ENCODE peak calls at places on chromosomes 6 and 20, in nine cellular contexts. B is breast epithelium, W is tibial artery, Y is HepG2, N is IMR-90, C is fibroblast of lung, H is A549, T is prostate gland, S is endothelial cell of umbilical vein. M is an unnamed sample. For H3K4me1, the result is how much of the 10 kb centered on the place peaks cover.

GRCh38 chr20:62142252-62143117 is 709 bp downstream of the PSMA7 start:
- DNase-seq in B (no peak), W (no peak), Y (no peak), N (no peak), C (no peak), H (no peak), T (no peak), S (peak), M (peak)

GRCh38 chr6:1792989-1793388 is 183.3 kb downstream of the FOXC1 start:
- DNase-seq in B (no peak), W (no peak), Y (peak), N (peak), C (no peak), H (peak), T (no peak), S (no peak), M (no peak)

GRCh38 chr20:38059832-38060231 is 26.3 kb downstream of the RPRD1B start:
- DNase-seq in B (no peak), W (no peak), Y (peak), N (no peak), C (no peak), H (no peak), T (peak), S (no peak), M (no peak)

GRCh38 chr20:24208652-24209051 is 220.1 kb upstream of the GGTLC1 start:
- DNase-seq in B (no peak), W (no peak), Y (peak), N (no peak), C (no peak), H (peak), T (no peak), S (no peak), M (peak)

GRCh38 chr6:113854531-113855499 is 2.3 kb upstream of the MARCKS start:
- DNase-seq in B (peak), W (peak), Y (peak), N (peak), C (peak), H (peak), T (peak), S (peak), M (peak)

GRCh38 chr6:24910331-24910849 is 25.4 kb downstream of the RIPOR2 start:
- DNase-seq in B (no peak), W (no peak), Y (no peak), N (no peak), C (peak), H (no peak), T (peak), S (no peak), M (peak)

GRCh38 chr6:114058435-114058834 is 87.5 kb upstream of the HDAC2 start:
- DNase-seq in B (no peak), W (no peak), Y (no peak), N (no peak), C (no peak), H (no peak), T (no peak), S (no peak), M (no peak)

GRCh38 chr20:2302369-2302768 is 6.6 kb downstream of the TGM3 start:
- DNase-seq in B (no peak), W (no peak), Y (peak), N (no peak), C (no peak), H (no peak), T (no peak), S (no peak), M (no peak)

GRCh38 chr6:43009124-43009523 is 4.6 kb downstream of the MEA1 start:
- DNase-seq in B (no peak), W (no peak), Y (peak), N (peak), C (peak), H (no peak), T (peak), S (peak), M (peak)

GRCh38 chr20:32829291-32830005 is 9.7 kb downstream of the MAPRE1 start:
- DNase-seq in B (no peak), W (no peak), Y (no peak), N (peak), C (peak), H (no peak), T (no peak), S (no peak), M (no peak)

GRCh38 chr6:32152414-32153251 is 894 bp upstream of the PRRT1 start:
- DNase-seq in B (no peak), W (no peak), Y (no peak), N (peak), C (peak), H (no peak), T (no peak), S (peak), M (peak)

GRCh38 chr6:35302604-35303218 is 5.1 kb downstream of the DEF6 start:
- DNase-seq in B (no peak), W (peak), Y (no peak), N (peak), C (peak), H (no peak), T (no peak), S (no peak), M (peak)

GRCh38 chr20:12956303-12956702 is 52.5 kb upstream of the SPTLC3 start:
- DNase-seq in B (no peak), W (no peak), Y (no peak), N (no peak), C (no peak), H (no peak), T (no peak), S (no peak), M (no peak)

GRCh38 chr6:125445054-125445453 is 143.3 kb upstream of the HDDC2 start:
- DNase-seq in B (no peak), W (peak), Y (no peak), N (no peak), C (no peak), H (no peak), T (no peak), S (no peak), M (no peak)

GRCh38 chr6:137982418-137983189 is 115.5 kb downstream of the TNFAIP3 start:
- DNase-seq in B (no peak), W (no peak), Y (no peak), N (no peak), C (no peak), H (no peak), T (no peak), S (no peak), M (no peak)

GRCh38 chr6:106163446-106163965 is 77.4 kb downstream of the PRDM1 start:
- DNase-seq in B (no peak), W (no peak), Y (no peak), N (peak), C (peak), H (no peak), T (no peak), S (no peak), M (peak)

GRCh38 chr20:62386383-62387218 is at the start of gene RPS21:
- DNase-seq in B (peak), W (peak), Y (peak), N (peak), C (peak), H (no peak), T (peak), S (peak), M (peak)

GRCh38 chr6:89952696-89953095 is 58.4 kb downstream of the GJA10 start:
- DNase-seq in B (no peak), W (no peak), Y (no peak), N (peak), C (peak), H (no peak), T (no peak), S (no peak), M (no peak)

GRCh38 chr6:53568776-53569616 is 24.1 kb upstream of the GCLC start:
- DNase-seq in B (no peak), W (no peak), Y (no peak), N (no peak), C (peak), H (no peak), T (no peak), S (no peak), M (peak)

GRCh38 chr20:35579196-35579595 is 36.4 kb upstream of the SPAG4 start:
- DNase-seq in B (no peak), W (no peak), Y (no peak), N (no peak), C (no peak), H (no peak), T (no peak), S (no peak), M (no peak)

GRCh38 chr6:142240203-142240602 is 61.6 kb upstream of the ADGRG6 start:
- DNase-seq in B (no peak), W (no peak), Y (no peak), N (no peak), C (no peak), H (no peak), T (no peak), S (no peak), M (peak)

GRCh38 chr6:144264270-144265060 is 20.7 kb upstream of the UTRN start:
- DNase-seq in B (peak), W (no peak), Y (peak), N (peak), C (peak), H (peak), T (no peak), S (peak), M (peak)

GRCh38 chr20:16863315-16863714 is 115.2 kb downstream of the OTOR start:
- DNase-seq in B (no peak), W (no peak), Y (no peak), N (no peak), C (no peak), H (no peak), T (no peak), S (no peak), M (no peak)

GRCh38 chr20:51488331-51488730 is 54.2 kb downstream of the NFATC2 start:
- DNase-seq in B (no peak), W (no peak), Y (no peak), N (no peak), C (no peak), H (no peak), T (no peak), S (no peak), M (no peak)

DNA sequence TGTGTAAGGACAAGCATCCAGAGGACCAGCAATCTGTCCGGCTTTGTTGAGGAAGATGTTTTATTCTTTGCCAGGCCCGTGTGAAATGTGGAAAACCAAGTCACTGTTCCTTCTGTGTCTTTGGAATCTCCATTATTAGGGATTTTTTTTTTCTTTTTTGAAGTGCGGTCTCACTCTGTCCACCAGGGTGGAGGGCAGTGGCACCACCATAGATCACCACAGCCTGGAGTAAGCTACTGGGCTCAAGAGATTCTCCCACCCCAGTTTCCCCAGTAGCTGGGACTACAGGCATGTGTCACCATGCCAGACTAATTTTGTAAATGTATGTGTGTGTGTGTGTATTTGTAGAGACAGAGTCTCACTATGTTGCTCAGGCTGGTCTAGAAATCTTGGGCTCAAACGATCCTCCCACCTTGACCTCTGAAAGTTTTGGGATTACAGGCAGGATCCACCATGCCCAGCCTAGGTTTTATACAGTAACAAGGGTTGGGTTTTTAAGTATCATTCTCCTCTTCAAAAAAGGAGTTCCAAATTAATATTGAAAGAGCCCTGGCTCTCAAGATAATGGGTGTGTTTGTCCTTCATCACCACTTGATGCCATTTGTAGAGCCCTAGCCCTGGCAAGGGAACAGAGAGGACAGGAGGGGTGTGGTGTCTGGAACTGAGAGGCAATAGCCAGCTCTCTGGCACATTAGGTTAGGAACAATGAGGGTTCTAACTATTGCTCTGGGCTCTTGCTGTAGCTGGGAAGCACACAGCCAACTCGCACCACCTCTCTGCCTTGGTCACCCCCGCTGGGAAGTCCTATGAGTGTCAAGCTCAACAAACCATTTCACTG is 3.1 kb downstream of the LAMP5 start:
- DNase-seq in B (no peak), W (no peak), Y (no peak), N (no peak), C (no peak), H (no peak), T (no peak), S (no peak), M (no peak)
- TF ChIP-seq CTCF in B (no peak), W (no peak), Y (no peak), N (no peak), C (no peak), H (no peak), T (no peak), S (no peak), M (no peak)

GRCh38 chr20:8766868-8767390 is 302.0 kb upstream of the PLCB4 start:
- DNase-seq in B (no peak), W (no peak), Y (no peak), N (no peak), C (no peak), H (no peak), T (no peak), S (no peak), M (no peak)

GRCh38 chr20:8764289-8764962 is 304.5 kb upstream of the PLCB4 start:
- DNase-seq in B (no peak), W (no peak), Y (no peak), N (no peak), C (no peak), H (no peak), T (peak), S (no peak), M (no peak)
- H3K27ac ChIP-seq in B (no peak), W (no peak), Y (no peak), N (no peak), C (no peak), H (peak), T (no peak), S (no peak), M (no peak)

GRCh38 chr6:109456710-109457595 is 1.4 kb upstream of the MICAL1 start:
- DNase-seq in B (no peak), W (peak), Y (no peak), N (peak), C (peak), H (no peak), T (no peak), S (peak), M (peak)
- H3K4me1 ChIP-seq in B (under half), W (under half), Y (under half), N (under half), C (under half), H (under half), T (under half), S (under half), M (under half)

DNA sequence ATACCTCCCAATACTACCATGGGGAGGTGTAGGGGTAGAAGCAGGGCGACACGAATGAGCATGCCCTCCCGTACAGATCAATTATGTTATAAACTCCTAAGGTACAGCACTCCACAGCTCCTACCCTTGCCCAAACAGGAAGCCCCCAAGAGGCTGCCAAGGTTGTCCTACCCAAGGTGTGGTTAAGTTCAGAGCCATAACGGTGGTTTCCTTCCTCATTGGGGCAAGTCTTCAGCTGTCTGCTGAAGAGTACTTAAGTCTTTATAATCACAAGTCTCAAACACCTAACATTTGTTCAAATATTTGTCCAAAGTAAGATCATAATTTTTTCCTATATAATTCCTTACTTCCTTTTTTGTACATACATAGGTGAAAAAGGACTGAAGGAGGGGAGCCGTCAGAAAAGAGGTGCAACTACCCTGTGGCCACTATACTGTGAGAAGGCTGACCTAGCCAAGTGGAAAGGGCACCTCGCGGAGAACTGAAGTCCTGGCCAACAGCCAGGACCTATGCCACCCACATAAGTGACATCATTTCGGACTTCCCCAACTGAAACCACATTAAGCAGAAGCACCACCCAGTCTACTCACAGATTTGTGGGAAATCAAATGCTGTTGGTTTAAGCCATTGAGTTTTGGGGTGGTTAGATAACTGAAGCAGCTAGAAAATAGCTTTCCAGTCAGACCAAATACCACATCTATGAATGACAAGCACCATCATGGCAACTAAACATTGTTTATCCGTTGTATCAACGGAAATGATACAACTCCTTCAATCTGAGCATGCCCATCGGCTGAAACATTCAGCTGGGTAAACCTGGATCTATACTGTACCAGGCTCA is 2.9 kb upstream of the RAB22A start:
- DNase-seq in B (no peak), W (peak), Y (peak), N (peak), C (peak), H (peak), T (no peak), S (peak), M (no peak)
- TF ChIP-seq CTCF in B (no peak), W (no peak), Y (no peak), N (no peak), C (no peak), H (no peak), T (no peak), S (no peak), M (no peak)